ENCODE peak calls at places on chromosomes 16 and 17, in four cellular contexts. H, S, J and C are unnamed samples.

GRCh38 chr17:56292010-56292409 is 138.7 kb downstream of the ANKFN1 start:
- DNase-seq in H (peak), J (no peak), S (no peak), C (peak)

GRCh38 chr17:38637951-38638350 is 32.2 kb upstream of the SRCIN1 start:
- DNase-seq in H (no peak), J (no peak), S (no peak), C (no peak)

GRCh38 chr17:1110844-1111598 is 68.8 kb downstream of the ABR start:
- DNase-seq in H (peak), J (peak), S (no peak), C (peak)

GRCh38 chr16:4613636-4614570 is 785 bp downstream of the UBALD1 start:
- DNase-seq in J (peak), S (no peak), H (peak), C (peak)

GRCh38 chr17:18004345-18004744 is 31.7 kb downstream of the DRC3 start:
- DNase-seq in J (no peak), S (no peak), H (peak), C (no peak)

GRCh38 chr16:22711847-22712246 is 102.1 kb upstream of the HS3ST2 start:
- DNase-seq in S (no peak), J (no peak), H (no peak), C (no peak)

GRCh38 chr17:73718912-73719311 is 74.7 kb upstream of the SDK2 start:
- DNase-seq in S (no peak), H (no peak), J (no peak), C (no peak)

GRCh38 chr16:27319257-27319965 is 5.6 kb downstream of the IL4R start:
- DNase-seq in J (no peak), S (no peak), H (no peak), C (no peak)

GRCh38 chr17:40453881-40454630 is 10.8 kb downstream of the IGFBP4 start:
- DNase-seq in J (no peak), H (peak), S (no peak), C (no peak)

GRCh38 chr17:43337684-43338428 is 60.9 kb upstream of the ARL4D start:
- DNase-seq in H (no peak), J (no peak), S (no peak), C (no peak)

GRCh38 chr17:55769625-55770000 is 18.8 kb downstream of the PCTP start:
- DNase-seq in S (no peak), J (no peak), H (peak), C (peak)

GRCh38 chr16:75043175-75043937 is 44.5 kb downstream of the ZNRF1 start:
- DNase-seq in S (no peak), H (no peak), J (no peak), C (peak)

GRCh38 chr16:82657239-82657638 is 30.5 kb downstream of the CDH13 start:
- DNase-seq in J (no peak), H (peak), S (no peak), C (peak)

GRCh38 chr16:85659805-85660511 is 28.8 kb downstream of the GINS2 start:
- DNase-seq in H (peak), S (peak), J (no peak), C (peak)

GRCh38 chr16:49491736-49492089 is 118.1 kb downstream of the C16orf78 start:
- DNase-seq in H (no peak), J (no peak), S (no peak), C (no peak)

GRCh38 chr17:43873815-43874214 is 26.8 kb downstream of the CD300LG start:
- DNase-seq in J (no peak), H (no peak), S (no peak), C (no peak)

GRCh38 chr17:77569846-77570564 is 388.5 kb upstream of the TNRC6C start:
- DNase-seq in J (no peak), S (no peak), H (no peak), C (no peak)

GRCh38 chr17:7803981-7804380 is 30.0 kb upstream of the KDM6B start:
- DNase-seq in J (no peak), H (peak), S (no peak), C (no peak)

GRCh38 chr16:30010817-30011504 is at the start of gene DOC2A:
- DNase-seq in S (peak), J (peak), H (no peak), C (no peak)

GRCh38 chr17:41733348-41734138 is 900 bp downstream of the HAP1 start:
- DNase-seq in J (no peak), H (no peak), S (no peak), C (no peak)

GRCh38 chr17:41735744-41736143 is 1.3 kb upstream of the HAP1 start:
- DNase-seq in S (no peak), J (no peak), H (no peak), C (no peak)

GRCh38 chr17:41736983-41737679 is 2.7 kb upstream of the HAP1 start:
- DNase-seq in S (no peak), J (no peak), H (no peak), C (no peak)

GRCh38 chr17:41734139-41734948 is at the start of gene HAP1:
- DNase-seq in J (no peak), S (peak), H (no peak), C (no peak)

GRCh38 chr17:41734949-41735313 is 488 bp upstream of the HAP1 start:
- DNase-seq in J (no peak), S (no peak), H (no peak), C (no peak)
- H3K4me3 ChIP-seq in J (no peak), S (peak), H (no peak), C (peak)

GRCh38 chr16:68275611-68276191 is 11.4 kb downstream of the SLC7A6 start:
- DNase-seq in J (no peak), S (no peak), H (no peak), C (no peak)

GRCh38 chr16:68274441-68274840 is 10.1 kb downstream of the SLC7A6 start:
- DNase-seq in S (no peak), H (no peak), J (no peak), C (no peak)

GRCh38 chr16:68273896-68274295 is 9.6 kb downstream of the SLC7A6 start:
- DNase-seq in S (no peak), H (no peak), J (no peak), C (no peak)

GRCh38 chr16:68273459-68273858 is 9.1 kb downstream of the SLC7A6 start:
- DNase-seq in S (no peak), H (no peak), J (no peak), C (no peak)

DNA sequence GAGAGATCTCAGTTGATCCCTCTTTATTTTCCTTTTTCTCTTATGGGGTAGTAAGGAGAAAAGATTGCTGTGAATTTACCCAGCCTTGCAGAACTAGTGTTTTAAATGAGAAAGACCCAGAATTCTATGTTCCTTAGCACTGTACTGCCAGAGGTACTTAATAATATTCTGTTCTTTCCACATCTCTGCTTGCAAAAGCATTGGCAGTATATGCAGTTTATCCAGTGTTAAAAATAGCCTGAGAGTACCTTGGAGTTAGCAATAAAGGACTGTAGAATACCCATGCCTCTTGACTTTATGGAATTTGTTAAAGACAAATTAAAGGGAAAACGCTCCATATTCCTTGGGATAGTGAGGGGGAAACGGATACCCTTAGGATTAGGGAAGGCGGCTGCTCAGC is 11.9 kb downstream of the SLC7A6 start:
- DNase-seq in S (no peak), J (no peak), H (no peak), C (no peak)
- H3K4me3 ChIP-seq in S (no peak), J (no peak), H (no peak), C (no peak)

GRCh38 chr16:68469728-68470460 is 21.6 kb upstream of the SMPD3 start:
- DNase-seq in J (no peak), H (no peak), S (no peak), C (no peak)

GRCh38 chr16:68472581-68472980 is 24.3 kb upstream of the SMPD3 start:
- DNase-seq in S (no peak), H (no peak), J (no peak), C (no peak)

GRCh38 chr16:68473358-68474064 is 25.2 kb upstream of the SMPD3 start:
- DNase-seq in S (no peak), H (no peak), J (no peak), C (no peak)

GRCh38 chr16:68468849-68469248 is 20.5 kb upstream of the SMPD3 start:
- DNase-seq in S (no peak), J (no peak), H (no peak), C (no peak)

DNA sequence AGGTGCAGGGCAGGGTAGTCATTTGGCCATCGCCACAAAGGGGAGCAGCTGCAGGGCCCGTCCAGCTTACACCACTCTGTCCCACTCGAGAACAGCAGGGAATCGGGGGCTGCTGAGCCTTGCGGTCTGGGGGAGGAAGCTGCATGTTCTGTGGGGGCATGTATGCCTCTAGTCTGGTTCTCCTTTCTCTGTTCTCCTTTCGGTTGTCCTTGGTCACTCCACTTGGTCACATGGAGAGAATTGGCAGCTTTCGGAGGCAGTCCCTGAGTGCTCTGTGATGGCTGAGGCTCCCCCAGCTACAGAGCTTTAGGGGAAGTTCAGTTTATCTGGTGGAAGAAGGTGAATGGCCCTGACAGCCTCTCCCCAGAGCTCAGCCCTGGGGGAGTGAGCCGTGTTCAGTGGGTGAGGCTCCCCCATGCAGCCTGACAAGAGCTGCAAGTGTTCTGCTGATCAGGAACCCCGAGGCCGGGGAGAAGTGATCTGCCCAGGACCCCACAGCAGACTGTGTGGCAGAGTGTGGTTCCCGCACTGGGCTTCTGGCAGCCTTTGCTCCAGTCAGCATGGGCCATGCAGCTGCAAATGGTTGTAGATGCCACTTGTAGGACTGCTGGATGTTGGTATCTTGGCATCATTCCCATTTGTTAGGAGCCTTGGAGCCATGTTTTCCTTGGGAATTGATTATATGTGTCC is 22.3 kb upstream of the SMPD3 start:
- DNase-seq in J (peak), S (no peak), H (no peak), C (no peak)
- H3K4me3 ChIP-seq in J (peak), S (no peak), H (no peak), C (no peak)

GRCh38 chr17:48996696-48997102 is 486 bp upstream of the IGF2BP1 start:
- DNase-seq in J (no peak), H (no peak), S (no peak), C (no peak)

GRCh38 chr17:48995871-48996695 is 1.1 kb upstream of the IGF2BP1 start:
- DNase-seq in S (peak), H (no peak), J (no peak), C (peak)

GRCh38 chr17:48993305-48993704 is 3.9 kb upstream of the IGF2BP1 start:
- DNase-seq in H (no peak), J (no peak), S (no peak), C (no peak)

GRCh38 chr17:48995332-48995870 is 1.8 kb upstream of the IGF2BP1 start:
- DNase-seq in S (peak), H (no peak), J (no peak), C (no peak)

GRCh38 chr17:48994548-48995331 is 2.4 kb upstream of the IGF2BP1 start:
- DNase-seq in S (no peak), J (no peak), H (no peak), C (no peak)
- H3K4me3 ChIP-seq in S (peak), J (no peak), H (no peak), C (no peak)

GRCh38 chr16:13780841-13781553 is 139.0 kb upstream of the ERCC4 start:
- DNase-seq in H (no peak), J (no peak), S (no peak), C (no peak)

GRCh38 chr16:13781579-13782338 is 138.2 kb upstream of the ERCC4 start:
- DNase-seq in H (no peak), J (no peak), S (no peak), C (no peak)

GRCh38 chr16:13779676-13780075 is 140.3 kb upstream of the ERCC4 start:
- DNase-seq in H (no peak), J (no peak), S (no peak), C (no peak)

DNA sequence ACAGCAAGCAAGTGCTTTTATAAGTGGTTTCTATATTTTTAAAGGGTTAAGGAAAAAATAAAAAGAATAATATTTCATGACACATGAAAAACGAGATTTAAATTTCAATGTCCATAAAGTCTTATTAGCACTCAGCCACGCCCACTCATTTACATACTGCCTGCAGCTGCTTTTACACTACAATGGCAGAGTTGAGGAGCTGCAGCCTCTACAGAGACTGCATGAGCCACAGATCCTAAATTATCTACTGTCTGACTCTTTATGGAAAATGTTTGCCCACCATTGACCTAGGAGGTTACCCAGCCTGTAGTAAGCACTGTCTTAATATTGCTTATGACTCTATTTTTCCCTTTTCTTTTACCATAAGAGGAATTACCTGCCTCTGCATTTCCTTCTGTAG is 139.5 kb upstream of the ERCC4 start:
- DNase-seq in H (no peak), J (no peak), S (no peak), C (no peak)
- H3K4me3 ChIP-seq in H (no peak), J (no peak), S (no peak), C (no peak)

GRCh38 chr16:87459027-87459426 is 33.8 kb downstream of the ZCCHC14 start:
- DNase-seq in S (no peak), J (no peak), H (no peak), C (no peak)

GRCh38 chr16:87463722-87464690 is 28.8 kb downstream of the ZCCHC14 start:
- DNase-seq in H (peak), J (peak), S (no peak), C (no peak)

GRCh38 chr16:87459833-87460232 is 33.0 kb downstream of the ZCCHC14 start:
- DNase-seq in J (no peak), H (no peak), S (no peak), C (no peak)

GRCh38 chr16:87460936-87461335 is 31.9 kb downstream of the ZCCHC14 start:
- DNase-seq in J (no peak), S (no peak), H (no peak), C (no peak)

DNA sequence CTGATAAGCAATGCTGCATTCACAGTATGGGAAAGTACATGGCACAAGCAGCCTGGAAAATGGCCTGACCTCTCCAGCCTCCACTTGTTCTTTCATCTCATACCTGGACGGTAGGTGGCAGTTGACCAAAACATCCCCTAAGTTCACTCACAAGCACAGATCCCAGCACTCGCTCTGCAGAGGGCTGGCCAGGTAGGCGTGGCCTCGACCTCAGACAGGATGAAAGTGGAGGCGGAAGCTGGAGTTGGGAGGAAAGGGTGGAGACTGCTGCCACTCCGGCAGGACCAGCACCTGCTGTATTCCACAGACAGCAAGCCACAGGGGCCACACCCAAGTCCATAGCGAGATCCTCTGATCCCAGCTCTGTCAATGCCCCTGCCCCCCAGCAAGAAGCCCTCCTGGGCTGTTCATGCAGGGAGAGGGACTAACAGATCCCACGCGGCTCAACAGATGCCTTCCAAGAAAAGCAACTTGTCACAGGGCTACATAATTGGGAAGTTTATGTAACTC is 31.3 kb downstream of the ZCCHC14 start:
- DNase-seq in H (peak), J (no peak), S (peak), C (peak)
- H3K4me3 ChIP-seq in H (no peak), J (no peak), S (no peak), C (no peak)

GRCh38 chr16:53094013-53094630 is 39.3 kb downstream of the CHD9 start:
- DNase-seq in H (no peak), S (no peak), J (peak), C (peak)
- H3K4me3 ChIP-seq in H (no peak), S (no peak), J (no peak), C (no peak)

GRCh38 chr17:9004132-9004960 is 17.0 kb upstream of the NTN1 start:
- DNase-seq in H (no peak), S (no peak), J (no peak), C (no peak)
- H3K4me3 ChIP-seq in H (no peak), S (peak), J (no peak), C (no peak)